ENCODE peak calls at places on chromosomes 2 and 18, in four cellular contexts. D is epithelial cell of proximal tubule, E is ovary, O is coronary artery. Q is an unnamed sample.

GRCh38 chr2:234203135-234203984 is 152.9 kb downstream of the SPP2 start:
- DNase-seq in D (peak), E (no peak), O (no peak), Q (no peak)

GRCh38 chr2:151808258-151809072 is 19.8 kb downstream of the ARL5A start:
- DNase-seq in D (no peak), E (no peak), O (no peak), Q (no peak)

GRCh38 chr2:7014201-7014640 is 97.0 kb downstream of the RNF144A start:
- DNase-seq in D (no peak), E (no peak), O (no peak), Q (peak)

GRCh38 chr2:178990533-178991241 is 59.2 kb downstream of the CCDC141 start:
- DNase-seq in D (no peak), E (no peak), O (no peak), Q (no peak)

GRCh38 chr18:49723648-49724180 is 89.6 kb downstream of the ACAA2 start:
- DNase-seq in D (no peak), E (no peak), O (no peak), Q (no peak)

GRCh38 chr2:95275151-95275515 is 884 bp downstream of the PROM2 start:
- DNase-seq in D (no peak), E (no peak), O (no peak), Q (no peak)

GRCh38 chr18:27378396-27379094 is 193.4 kb upstream of the CHST9 start:
- DNase-seq in D (peak), E (no peak), O (no peak), Q (no peak)

GRCh38 chr2:10064932-10065682 is 15.1 kb downstream of the CYS1 start:
- DNase-seq in D (no peak), E (no peak), O (no peak), Q (no peak)

GRCh38 chr2:191611614-191612013 is 66.3 kb upstream of the NABP1 start:
- DNase-seq in D (no peak), E (no peak), O (no peak), Q (no peak)

GRCh38 chr2:219912530-219912929 is 285.1 kb downstream of the SLC4A3 start:
- DNase-seq in D (no peak), E (peak), O (no peak), Q (no peak)

GRCh38 chr2:216761809-216762208 is 66.5 kb upstream of the IGFBP5 start:
- DNase-seq in D (no peak), E (no peak), O (no peak), Q (no peak)
- H3K4me3 ChIP-seq in D (no peak), E (no peak), O (no peak), Q (no peak)

DNA sequence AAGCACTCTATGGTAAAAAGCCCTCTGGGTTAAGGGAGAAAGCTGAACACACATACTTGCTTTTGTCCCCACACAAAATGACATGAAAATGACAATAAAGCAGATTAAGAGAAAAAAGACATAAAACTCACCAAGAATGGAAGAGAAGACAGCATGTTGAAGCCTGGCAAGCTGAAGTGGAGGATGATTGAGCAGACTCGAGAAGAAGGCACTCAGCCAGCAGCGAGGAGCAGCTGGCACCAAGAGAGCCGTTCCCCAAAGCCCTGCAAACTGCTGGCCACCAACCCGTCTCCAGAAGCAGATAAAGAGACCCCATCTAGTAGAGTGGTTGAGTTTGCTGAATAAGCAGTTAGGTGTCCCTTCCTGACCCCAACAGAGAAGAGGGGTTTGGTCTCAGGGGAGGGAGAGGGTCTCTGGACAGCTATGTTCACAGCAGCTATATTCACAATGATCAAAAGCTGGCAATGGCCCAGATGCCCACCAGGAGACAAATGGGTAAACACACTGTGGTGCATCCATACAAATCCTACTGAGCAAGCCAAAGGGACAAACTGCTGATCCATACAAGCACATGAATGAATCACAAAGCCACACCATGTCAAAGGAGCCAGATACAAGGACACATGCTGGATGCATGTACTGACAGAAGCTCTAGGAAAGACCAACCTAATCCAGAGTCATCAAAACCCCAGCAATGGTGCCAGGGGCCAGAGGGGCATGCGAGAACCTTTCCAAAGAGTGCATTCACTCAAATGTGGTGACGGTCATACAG is 36.9 kb downstream of the FAM168B start:
- DNase-seq in D (no peak), E (no peak), O (no peak), Q (no peak)
- H3K4me3 ChIP-seq in D (no peak), E (no peak), O (no peak), Q (no peak)

GRCh38 chr2:172095905-172096660 is 6.6 kb downstream of the DLX2 start:
- DNase-seq in D (no peak), E (no peak), O (no peak), Q (no peak)
- H3K4me3 ChIP-seq in D (peak), E (no peak), O (peak), Q (no peak)

GRCh38 chr18:500556-501405 is at the start of gene COLEC12:
- DNase-seq in D (no peak), E (no peak), O (no peak), Q (no peak)
- H3K4me3 ChIP-seq in D (peak), E (peak), O (peak), Q (no peak)

GRCh38 chr2:111209045-111209514 is 88.4 kb downstream of the BCL2L11 start:
- DNase-seq in D (peak), E (no peak), O (no peak), Q (no peak)
- H3K4me3 ChIP-seq in D (no peak), E (no peak), O (no peak), Q (no peak)

DNA sequence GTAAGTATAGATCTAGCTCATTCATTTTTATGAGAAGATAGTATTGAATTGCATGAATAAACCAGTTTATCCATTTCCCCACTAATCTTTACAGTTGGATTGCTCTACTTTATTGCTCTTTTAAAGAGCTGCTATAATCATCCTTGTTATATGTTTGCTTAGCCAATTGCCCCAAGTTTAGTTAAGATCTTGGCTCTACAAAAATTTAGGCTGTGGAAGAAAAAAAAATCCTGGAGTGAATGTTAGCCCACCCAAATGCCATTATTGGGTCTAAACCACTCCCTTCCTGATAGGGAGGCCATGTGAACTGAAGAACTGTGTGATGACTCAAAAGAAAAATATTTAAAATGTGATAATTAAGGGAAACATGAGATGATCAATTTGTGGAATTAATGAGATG is 2.9 kb downstream of the ALS2 start:
- DNase-seq in D (no peak), E (no peak), O (no peak), Q (no peak)
- H3K4me3 ChIP-seq in D (peak), E (no peak), O (no peak), Q (no peak)